ENCODE peak calls at places on chromosomes 12 and 14, in six cellular contexts. W is astrocyte of the spinal cord, D is A673, T is neural crest cell, P is heart left ventricle, F is glutamatergic neuron. H is an unnamed sample.

GRCh38 chr14:89576132-89576923 is 159.3 kb upstream of the FOXN3 start:
- DNase-seq in W (no peak), D (no peak), T (no peak), P (no peak), F (peak), H (no peak)

GRCh38 chr14:49550284-49551184 is 35.6 kb downstream of the RPS29 start:
- DNase-seq in W (peak), D (peak), T (no peak), P (no peak), F (no peak), H (no peak)

GRCh38 chr12:4781212-4781611 is 61.0 kb downstream of the GALNT8 start:
- DNase-seq in W (no peak), D (no peak), T (no peak), P (no peak), F (no peak), H (no peak)

GRCh38 chr12:106696861-106697417 is 77.5 kb upstream of the RIC8B start:
- DNase-seq in W (no peak), D (no peak), T (no peak), P (no peak), F (no peak), H (no peak)

GRCh38 chr14:25887251-25887908 is 710.5 kb downstream of the NOVA1 start:
- DNase-seq in W (peak), D (no peak), T (no peak), P (no peak), F (no peak), H (no peak)

GRCh38 chr14:58866386-58866785 is 228.6 kb downstream of the DACT1 start:
- DNase-seq in W (no peak), D (no peak), T (no peak), P (no peak), F (no peak), H (no peak)

GRCh38 chr14:99605299-99605961 is 1.4 kb upstream of the CCDC85C start:
- DNase-seq in W (peak), D (peak), T (peak), P (peak), F (peak), H (no peak)

GRCh38 chr12:89947437-89948265 is 239.0 kb upstream of the ATP2B1 start:
- DNase-seq in W (peak), D (peak), T (no peak), P (no peak), F (no peak), H (no peak)

GRCh38 chr12:3967556-3968160 is 94.5 kb upstream of the PARP11 start:
- DNase-seq in W (no peak), D (no peak), T (no peak), P (no peak), F (no peak), H (no peak)

GRCh38 chr12:54407183-54407905 is 11.7 kb downstream of the ITGA5 start:
- DNase-seq in W (no peak), D (no peak), T (no peak), P (no peak), F (no peak), H (no peak)

GRCh38 chr12:54411398-54412241 is 7.4 kb downstream of the ITGA5 start:
- DNase-seq in W (peak), D (peak), T (no peak), P (peak), F (no peak), H (no peak)

GRCh38 chr12:54412786-54413185 is 6.3 kb downstream of the ITGA5 start:
- DNase-seq in W (no peak), D (no peak), T (no peak), P (no peak), F (no peak), H (no peak)

GRCh38 chr12:54412348-54412747 is 6.7 kb downstream of the ITGA5 start:
- DNase-seq in W (no peak), D (no peak), T (no peak), P (no peak), F (no peak), H (no peak)

DNA sequence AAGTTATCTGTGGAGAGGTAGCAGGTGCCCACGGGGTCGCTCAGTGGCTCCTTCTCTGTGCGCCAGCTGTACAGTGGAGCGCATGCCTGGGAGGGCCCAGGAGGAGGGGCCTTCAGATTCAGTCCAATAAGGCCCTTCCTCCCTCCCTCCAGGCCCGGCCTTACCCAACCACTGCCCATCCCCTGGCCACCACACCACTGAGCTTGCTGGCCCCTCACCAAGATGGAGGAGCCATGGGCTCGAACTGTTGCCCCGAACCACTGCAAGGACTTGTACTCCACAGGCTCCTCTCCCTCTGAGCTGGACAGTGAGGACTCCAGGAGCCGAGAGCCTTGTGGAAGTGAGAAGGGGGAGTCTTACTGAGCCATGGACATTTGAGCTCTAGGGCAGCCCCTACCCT is 9.8 kb downstream of the ITGA5 start:
- DNase-seq in W (no peak), D (no peak), T (no peak), P (no peak), F (no peak), H (no peak)
- TF ChIP-seq CTCF in W (no peak), D (no peak), T (no peak), P (no peak), F (no peak), H (no peak)

GRCh38 chr12:23455283-23455682 is 494.2 kb downstream of the SOX5 start:
- DNase-seq in W (no peak), D (no peak), T (no peak), P (no peak), F (no peak), H (no peak)
- TF ChIP-seq CTCF in W (no peak), D (no peak), T (peak), P (no peak), F (no peak), H (no peak)

GRCh38 chr12:100163416-100164152 is 20.9 kb upstream of the BLTP3B start:
- DNase-seq in W (peak), D (peak), T (peak), P (peak), F (peak), H (peak)
- TF ChIP-seq CTCF in W (no peak), D (peak), T (peak), P (no peak), F (no peak), H (no peak)

GRCh38 chr14:68491793-68492192 is 301.1 kb downstream of the ZFP36L1 start:
- DNase-seq in W (no peak), D (no peak), T (no peak), P (no peak), F (no peak), H (no peak)
- TF ChIP-seq CTCF in W (no peak), D (no peak), T (no peak), P (no peak), F (no peak), H (no peak)

GRCh38 chr12:15590180-15590826 is 198.9 kb downstream of the EPS8 start:
- DNase-seq in W (peak), D (peak), T (peak), P (peak), F (no peak), H (no peak)
- TF ChIP-seq CTCF in W (peak), D (peak), T (peak), P (peak), F (peak), H (peak)

DNA sequence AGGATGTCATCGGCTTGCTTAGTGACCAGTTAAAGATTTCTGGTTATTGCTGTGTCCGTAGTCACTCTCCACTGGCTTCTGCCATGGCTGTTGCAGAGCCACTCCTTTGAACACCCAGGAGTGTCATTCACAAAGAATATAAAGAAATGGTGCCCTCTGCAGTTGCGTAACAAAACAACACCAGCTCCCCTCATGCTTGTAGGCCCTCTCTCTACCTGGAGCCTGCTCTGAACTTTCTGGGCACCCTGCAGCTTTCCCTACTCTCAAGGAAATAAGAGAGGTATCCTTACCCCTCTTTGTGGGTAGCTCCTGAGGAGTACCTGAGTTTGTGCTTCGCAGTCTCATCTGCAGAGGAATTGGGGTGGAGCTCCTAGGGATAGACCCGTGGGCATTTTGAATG is 97.3 kb upstream of the TMEM260 start:
- DNase-seq in W (no peak), D (peak), T (peak), P (no peak), F (peak), H (no peak)
- TF ChIP-seq CTCF in W (peak), D (peak), T (peak), P (no peak), F (peak), H (no peak)

DNA sequence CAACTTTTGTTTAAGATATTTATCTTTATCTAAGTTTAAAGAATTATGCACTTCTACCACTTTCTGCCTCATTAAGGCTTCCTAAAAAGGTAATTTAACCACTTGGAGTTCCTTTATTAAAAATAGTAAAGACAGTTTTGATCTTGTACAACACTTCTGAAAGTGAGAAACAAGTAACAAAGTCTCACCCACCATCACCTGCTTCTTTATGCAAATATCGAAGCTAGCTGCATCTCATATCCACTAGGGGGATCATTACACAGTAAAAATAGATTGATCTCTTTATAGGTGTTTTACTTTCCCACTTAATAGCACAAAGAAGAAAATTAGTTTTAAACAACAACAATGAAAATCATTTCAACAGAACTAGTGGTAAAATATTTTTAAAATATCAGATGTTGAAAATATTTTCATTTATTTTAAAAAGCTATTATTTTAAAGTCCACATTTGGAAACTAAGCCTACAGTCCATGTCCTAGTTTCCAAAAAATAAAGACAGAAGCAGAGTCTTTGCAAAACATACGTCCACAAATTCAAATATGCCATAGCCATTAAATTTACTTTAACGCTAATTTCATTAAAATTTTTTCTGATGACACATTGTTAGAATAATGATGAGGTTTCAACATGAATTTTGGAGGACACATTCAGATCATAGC is 160.0 kb upstream of the SOX5 start:
- DNase-seq in W (peak), D (peak), T (no peak), P (no peak), F (no peak), H (no peak)
- TF ChIP-seq CTCF in W (peak), D (peak), T (peak), P (peak), F (peak), H (peak)

DNA sequence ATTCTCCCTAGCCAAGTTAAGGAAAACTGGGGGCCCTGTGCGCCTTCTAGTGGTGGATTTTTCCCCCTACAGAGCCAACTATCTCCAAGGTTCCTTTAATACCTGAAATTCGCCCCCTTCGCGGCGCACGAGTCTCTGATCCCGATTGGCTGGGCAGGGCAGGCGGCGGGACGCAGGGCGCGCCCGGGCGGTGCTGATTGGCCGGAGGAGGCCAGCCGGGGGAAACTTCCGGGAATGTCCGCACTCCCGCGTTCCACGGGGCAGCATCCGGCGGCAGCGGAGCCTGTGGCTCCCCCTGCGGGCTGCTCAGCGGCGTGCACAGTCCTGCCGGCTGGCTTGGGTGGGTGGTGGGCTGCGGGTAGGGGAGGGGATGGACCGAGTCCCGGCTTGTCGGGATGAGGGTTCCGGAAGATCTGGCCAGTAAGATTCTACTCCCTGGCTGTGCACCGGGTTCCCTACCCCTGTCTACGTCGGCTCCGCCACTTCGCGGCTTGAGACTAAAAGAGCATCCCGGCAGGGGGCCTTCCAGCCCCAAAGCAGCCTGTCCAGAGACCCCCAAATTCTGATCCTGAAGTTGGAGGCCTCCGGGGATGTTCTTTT is at the start of gene NABP2:
- DNase-seq in W (peak), D (peak), T (peak), P (peak), F (peak), H (peak)
- TF ChIP-seq CTCF in W (peak), D (peak), T (peak), P (peak), F (peak), H (peak)

GRCh38 chr12:111673503-111673902 is 12.3 kb downstream of the BRAP start:
- DNase-seq in W (peak), D (peak), T (no peak), P (no peak), F (no peak), H (no peak)
- TF ChIP-seq CTCF in W (peak), D (peak), T (peak), P (peak), F (peak), H (no peak)